ENCODE peak calls at places on chromosomes 11 and 22, in ten cellular contexts. H is GM12865; K is activated gamma-delta T cell treated with Interleukin-2 at 50 U/mL for 16 hours; L is HCEC 1CT; D is lower leg skin; W is frontal cortex; I is CD4-positive, CD25-positive, alpha-beta regulatory T cell; U is AG04449; P is NCI-H1417; E is HEK293T. R is an unnamed sample.
A peak's percentile ranks its signal among the peaks of the same experiment; 100 is the strongest.

GRCh38 chr22:17997456-17997855 is 26.9 kb downstream of the MICAL3 start:
- DNase-seq in H (no peak), K (no peak), L (peak; percentile 29), D (no peak), W (no peak), I (no peak), U (no peak), P (no peak), E (no peak), R (no peak)

GRCh38 chr22:50256258-50256862 is 5.1 kb downstream of the MAPK12 start:
- DNase-seq in H (no peak), K (no peak), L (no peak), D (no peak), W (no peak), I (no peak), U (no peak), P (no peak), E (no peak), R (no peak)

GRCh38 chr11:9701799-9702198 is 37.9 kb downstream of the SWAP70 start:
- DNase-seq in H (no peak), K (no peak), L (no peak), D (no peak), W (no peak), I (no peak), U (no peak), P (peak; percentile 18), E (no peak), R (no peak)

GRCh38 chr11:20097319-20098221 is 62.7 kb downstream of the DBX1 start:
- DNase-seq in H (no peak), K (no peak), L (peak; percentile 80), D (no peak), W (no peak), I (no peak), U (peak; percentile 88), P (peak; percentile 84), E (no peak), R (no peak)

GRCh38 chr11:90912631-90913030 is 689.8 kb upstream of the CHORDC1 start:
- DNase-seq in H (no peak), K (no peak), L (no peak), D (no peak), W (no peak), I (no peak), U (no peak), P (no peak), E (no peak), R (no peak)

GRCh38 chr22:50002791-50003190 is 9.8 kb downstream of the IL17REL start:
- DNase-seq in H (no peak), K (no peak), L (no peak), D (peak; percentile 75), W (no peak), I (no peak), U (no peak), P (no peak), E (peak; percentile 2), R (no peak)

GRCh38 chr11:71129624-71130023 is 122.8 kb downstream of the SHANK2 start:
- DNase-seq in H (no peak), K (no peak), L (no peak), D (no peak), W (no peak), I (no peak), U (peak; percentile 2), P (no peak), E (no peak), R (no peak)

GRCh38 chr11:14617241-14618027 is 26.2 kb upstream of the PDE3B start:
- DNase-seq in H (no peak), K (no peak), L (no peak), D (no peak), W (no peak), I (no peak), U (no peak), P (no peak), E (no peak), R (peak; percentile 14)

GRCh38 chr11:25566298-25567200 is 765.4 kb upstream of the ANO3 start:
- DNase-seq in H (no peak), K (no peak), L (no peak), D (no peak), W (no peak), I (no peak), U (no peak), P (no peak), E (no peak), R (no peak)

GRCh38 chr11:70303070-70303469 is 32.6 kb downstream of the PPFIA1 start:
- DNase-seq in H (no peak), K (no peak), L (peak; percentile 49), D (no peak), W (no peak), I (no peak), U (no peak), P (no peak), E (no peak), R (no peak)

GRCh38 chr22:40453676-40454075 is 83.3 kb downstream of the SGSM3 start:
- DNase-seq in H (no peak), K (no peak), L (no peak), D (no peak), W (no peak), I (no peak), U (no peak), P (no peak), E (no peak), R (no peak)

GRCh38 chr22:49703391-49703926 is 124.2 kb downstream of the BRD1 start:
- DNase-seq in H (no peak), K (no peak), L (no peak), D (peak; percentile 50), W (no peak), I (no peak), U (no peak), P (no peak), E (no peak), R (no peak)

GRCh38 chr11:69297926-69298777 is 4.2 kb downstream of the MYEOV start:
- DNase-seq in H (peak; percentile 95), K (no peak), L (peak; percentile 97), D (peak; percentile 92), W (no peak), I (peak; percentile 31), U (no peak), P (no peak), E (no peak), R (peak; percentile 78)

GRCh38 chr11:45860348-45860747 is 13.1 kb downstream of the CRY2 start:
- DNase-seq in H (no peak), K (no peak), L (no peak), D (peak; percentile 66), W (no peak), I (no peak), U (no peak), P (no peak), E (no peak), R (no peak)

GRCh38 chr22:50153056-50153755 is 17.3 kb upstream of the PANX2 start:
- DNase-seq in H (no peak), K (no peak), L (no peak), D (no peak), W (no peak), I (no peak), U (no peak), P (no peak), E (no peak), R (no peak)

GRCh38 chr11:119173453-119173852 is 4.9 kb downstream of the NLRX1 start:
- DNase-seq in H (no peak), K (no peak), L (no peak), D (no peak), W (no peak), I (no peak), U (no peak), P (no peak), E (no peak), R (no peak)

GRCh38 chr11:111635706-111636045 is 33.4 kb downstream of the SIK2 start:
- DNase-seq in H (no peak), K (no peak), L (peak; percentile 32), D (no peak), W (peak; percentile 12), I (no peak), U (no peak), P (peak; percentile 26), E (no peak), R (no peak)

GRCh38 chr22:46770726-46771125 is 8.3 kb downstream of the TBC1D22A start:
- DNase-seq in H (peak; percentile 68), K (no peak), L (no peak), D (no peak), W (no peak), I (peak; percentile 28), U (no peak), P (no peak), E (no peak), R (no peak)